ENCODE peak calls at places on chromosome 16, in seven cellular contexts. G is NCI-H1092, Z is memory B cell, L is T-helper 2 cell, A is erythroblast, H is renal cortical epithelial cell, U is A549. B is an unnamed sample.

GRCh38 chr16:85125570-85126382 is 13.5 kb upstream of the CIBAR2 start:
- DNase-seq in U (no peak), H (no peak), L (no peak), Z (no peak), G (no peak), A (no peak), B (no peak)

GRCh38 chr16:2149630-2150417 is 1.4 kb downstream of the RAB26 start:
- DNase-seq in U (peak; percentile 73), L (no peak), Z (no peak), G (no peak), A (no peak), H (no peak), B (no peak)

GRCh38 chr16:50207652-50208051 is 54.5 kb downstream of the TENT4B start:
- DNase-seq in G (no peak), A (no peak), H (peak; percentile 46), U (no peak), Z (no peak), L (no peak), B (no peak)

GRCh38 chr16:67312450-67313118 is 14.0 kb downstream of the KCTD19 start:
- DNase-seq in H (no peak), A (no peak), U (no peak), G (no peak), Z (no peak), L (no peak), B (no peak)

GRCh38 chr16:57054338-57054737 is 38.0 kb upstream of the CPNE2 start:
- DNase-seq in G (no peak), U (no peak), L (no peak), A (no peak), H (no peak), Z (no peak), B (no peak)

GRCh38 chr16:89602273-89602951 is 11.0 kb upstream of the DPEP1 start:
- DNase-seq in Z (no peak), A (no peak), L (peak; percentile 52), H (peak; percentile 86), G (peak; percentile 23), U (peak; percentile 55), B (no peak)

GRCh38 chr16:15682105-15682570 is 32.1 kb downstream of the NDE1 start:
- DNase-seq in U (peak; percentile 80), G (no peak), A (peak; percentile 85), L (no peak), H (peak; percentile 74), Z (no peak), B (no peak)

GRCh38 chr16:27305839-27306442 is 7.8 kb upstream of the IL4R start:
- DNase-seq in L (no peak), A (no peak), U (no peak), Z (no peak), G (no peak), H (no peak), B (no peak)

GRCh38 chr16:10597184-10597583 is 16.8 kb upstream of the EMP2 start:
- DNase-seq in U (no peak), Z (no peak), L (no peak), H (no peak), A (no peak), G (no peak), B (no peak)

GRCh38 chr16:86025706-86026105 is 126.7 kb downstream of the IRF8 start:
- DNase-seq in H (no peak), U (no peak), Z (no peak), A (no peak), L (no peak), G (no peak), B (no peak)

GRCh38 chr16:74608944-74609343 is 2.0 kb upstream of the GLG1 start:
- DNase-seq in L (peak; percentile 40), H (no peak), U (no peak), G (no peak), Z (no peak), A (peak; percentile 34), B (no peak)

GRCh38 chr16:1167276-1168107 is 14.6 kb downstream of the CACNA1H start:
- DNase-seq in Z (no peak), L (no peak), H (peak; percentile 40), G (peak; percentile 78), A (no peak), U (no peak), B (peak; percentile 55)

GRCh38 chr16:71628810-71629209 is 2.8 kb downstream of the MARVELD3 start:
- DNase-seq in L (no peak), Z (no peak), U (no peak), A (no peak), G (no peak), H (peak; percentile 64), B (no peak)

GRCh38 chr16:89040861-89041570 is 52.6 kb upstream of the ACSF3 start:
- DNase-seq in L (no peak), Z (no peak), H (no peak), A (no peak), G (no peak), U (no peak), B (no peak)

GRCh38 chr16:85169333-85170065 is 57.2 kb upstream of the CIBAR2 start:
- DNase-seq in L (no peak), A (no peak), H (no peak), Z (no peak), G (no peak), U (no peak), B (no peak)

GRCh38 chr16:51112311-51112710 is 38.8 kb downstream of the SALL1 start:
- DNase-seq in H (no peak), L (no peak), Z (no peak), U (no peak), A (no peak), G (no peak), B (no peak)

GRCh38 chr16:24847358-24847664 is 1.5 kb downstream of the SLC5A11 start:
- DNase-seq in U (no peak), Z (no peak), H (no peak), A (no peak), G (no peak), L (no peak), B (no peak)

GRCh38 chr16:80580109-80580832 is 39.5 kb downstream of the DYNLRB2 start:
- DNase-seq in H (peak; percentile 28), L (peak; percentile 43), Z (no peak), A (no peak), U (peak; percentile 4), G (no peak), B (no peak)

GRCh38 chr16:22369221-22369811 is 5.1 kb downstream of the CDR2 start:
- DNase-seq in U (peak; percentile 40), G (no peak), H (peak; percentile 63), A (peak; percentile 48), Z (no peak), L (peak; percentile 19), B (no peak)

GRCh38 chr16:86897486-86897885 is 319.1 kb downstream of the FOXL1 start:
- DNase-seq in A (no peak), G (no peak), L (no peak), Z (no peak), H (no peak), U (no peak), B (no peak)

GRCh38 chr16:70582280-70582978 is 58.8 kb downstream of the SF3B3 start:
- DNase-seq in H (no peak), U (no peak), A (peak; percentile 44), G (no peak), Z (no peak), L (no peak), B (no peak)

GRCh38 chr16:79365687-79366086 is 234.8 kb downstream of the MAF start:
- DNase-seq in A (no peak), H (no peak), G (no peak), Z (no peak), U (no peak), L (no peak), B (no peak)

GRCh38 chr16:16042076-16042475 is 92.7 kb downstream of the ABCC1 start:
- DNase-seq in L (no peak), U (no peak), Z (no peak), H (peak; percentile 39), G (no peak), A (peak; percentile 53), B (no peak)

B was measured in NCI-H345.